ENCODE peak calls at places on chromosomes 7 and 10, in ten cellular contexts. U is NCI-H1092; Q is Calu3; L is skeletal muscle cell; H is fibroblast of mammary gland; G is sigmoid colon; S is activated T-helper 1 cell treated with anti-CD3 and anti-CD28 coated beads, Interleukin-2, amount 50 U/mL, for 16 hours; B is GM23338; E is GM13977; F is EL. X is an unnamed sample.

GRCh38 chr10:34249634-34250033 is 565.5 kb downstream of the PARD3 start:
- DNase-seq in F (no peak), L (no peak), U (peak; percentile 7), Q (no peak), B (peak; percentile 63), G (no peak), S (no peak), H (no peak), E (no peak), X (no peak)

GRCh38 chr10:15703167-15703880 is 16.4 kb downstream of the ITGA8 start:
- DNase-seq in S (no peak), F (peak; percentile 24), Q (no peak), L (peak; percentile 14), G (no peak), E (no peak), H (peak; percentile 59), B (no peak), U (no peak), X (no peak)

GRCh38 chr7:55245271-55245723 is 119.8 kb upstream of the LANCL2 start:
- DNase-seq in L (peak; percentile 29), E (no peak), S (no peak), F (peak; percentile 87), H (peak; percentile 73), Q (peak; percentile 53), B (no peak), U (no peak), G (no peak), X (no peak)

GRCh38 chr10:50152792-50153272 is 85.1 kb downstream of the WASHC2A start:
- DNase-seq in U (no peak), F (no peak), S (no peak), Q (no peak), B (peak; percentile 80), L (no peak), G (no peak), H (no peak), E (no peak), X (no peak)

GRCh38 chr7:768881-769504 is 41.9 kb upstream of the PRKAR1B start:
- DNase-seq in H (peak; percentile 80), E (no peak), U (peak; percentile 51), S (no peak), Q (no peak), L (peak; percentile 43), B (peak; percentile 77), G (peak; percentile 82), F (no peak), X (no peak)

GRCh38 chr10:17385066-17385465 is 69.3 kb downstream of the ST8SIA6 start:
- DNase-seq in U (no peak), B (no peak), Q (no peak), H (no peak), E (no peak), F (no peak), L (no peak), G (no peak), S (no peak), X (no peak)

GRCh38 chr7:30164567-30164966 is 29.8 kb downstream of the MTURN start:
- DNase-seq in F (peak; percentile 70), G (no peak), B (peak; percentile 87), S (no peak), E (peak; percentile 52), U (peak; percentile 73), H (peak; percentile 73), Q (peak; percentile 56), L (no peak), X (no peak)

GRCh38 chr10:111118758-111119157 is 41.9 kb downstream of the ADRA2A start:
- DNase-seq in E (no peak), S (no peak), U (no peak), G (no peak), Q (no peak), H (no peak), F (no peak), L (no peak), B (no peak), X (no peak)

GRCh38 chr7:109261781-109262180 is 692.1 kb downstream of the DNAJB9 start:
- DNase-seq in U (no peak), Q (no peak), E (no peak), G (no peak), S (no peak), F (no peak), H (no peak), L (no peak), B (no peak), X (no peak)

GRCh38 chr10:127337801-127338200 is 141.4 kb upstream of the INSYN2A start:
- DNase-seq in F (no peak), B (peak; percentile 17), H (no peak), S (no peak), Q (no peak), E (no peak), U (no peak), G (no peak), L (no peak), X (no peak)

GRCh38 chr7:77538186-77538907 is 1.3 kb downstream of the PTPN12 start:
- DNase-seq in B (peak; percentile 91), E (peak; percentile 50), F (peak; percentile 97), H (peak; percentile 96), S (no peak), Q (peak; percentile 71), G (peak; percentile 95), U (peak; percentile 55), L (peak; percentile 88), X (no peak)

GRCh38 chr7:50119815-50120637 is 27.0 kb upstream of the ZPBP start:
- DNase-seq in B (peak; percentile 75), F (no peak), S (peak; percentile 9), L (no peak), Q (peak; percentile 23), U (peak; percentile 2), E (peak; percentile 7), G (no peak), H (no peak), X (peak; percentile 19)

GRCh38 chr10:59900044-59900727 is 6.2 kb downstream of the CCDC6 start:
- DNase-seq in B (peak; percentile 51), S (no peak), L (no peak), U (no peak), G (no peak), H (no peak), E (no peak), F (no peak), Q (no peak), X (no peak)

GRCh38 chr7:80770675-80771081 is 132.2 kb downstream of the CD36 start:
- DNase-seq in U (no peak), S (no peak), F (no peak), Q (no peak), H (no peak), L (no peak), G (no peak), B (peak; percentile 12), E (peak; percentile 36), X (no peak)

GRCh38 chr7:44750921-44751571 is 2.4 kb downstream of the ZMIZ2 start:
- DNase-seq in L (no peak), H (no peak), U (no peak), B (no peak), E (peak; percentile 89), F (peak; percentile 24), G (no peak), S (peak; percentile 42), Q (peak; percentile 40), X (peak; percentile 92)

GRCh38 chr7:121202834-121203233 is 126.0 kb upstream of the WNT16 start:
- DNase-seq in G (no peak), U (no peak), E (no peak), Q (no peak), S (no peak), L (no peak), H (peak; percentile 23), B (no peak), F (no peak), X (no peak)

GRCh38 chr7:70725448-70725847 is 406.5 kb upstream of the GALNT17 start:
- DNase-seq in H (no peak), L (no peak), E (no peak), S (no peak), F (no peak), U (no peak), G (no peak), B (no peak), Q (no peak), X (no peak)

GRCh38 chr7:75649462-75649861 is 89.3 kb downstream of the HIP1 start:
- DNase-seq in E (no peak), U (peak; percentile 22), S (no peak), G (no peak), B (no peak), Q (no peak), F (no peak), H (no peak), L (no peak), X (no peak)

GRCh38 chr7:134220236-134220635 is 93.1 kb downstream of the LRGUK start:
- DNase-seq in F (no peak), G (no peak), Q (no peak), S (no peak), B (no peak), U (no peak), H (no peak), E (no peak), L (no peak), X (no peak)

GRCh38 chr10:120945801-120946302 is 94.7 kb downstream of the WDR11 start:
- DNase-seq in G (peak; percentile 79), Q (peak; percentile 37), L (no peak), S (no peak), U (no peak), F (no peak), B (no peak), H (no peak), E (no peak), X (no peak)

GRCh38 chr10:49144021-49144720 is 10.3 kb upstream of the FAM170B start:
- DNase-seq in Q (no peak), L (no peak), S (no peak), B (no peak), U (no peak), G (no peak), H (peak; percentile 72), F (peak; percentile 19), E (no peak), X (no peak)

GRCh38 chr7:107372298-107372697 is 97.6 kb upstream of the GPR22 start:
- DNase-seq in H (peak; percentile 57), G (no peak), L (no peak), F (peak; percentile 50), U (no peak), Q (no peak), S (no peak), E (no peak), B (no peak), X (no peak)

GRCh38 chr10:62250594-62251198 is 17.9 kb downstream of the RTKN2 start:
- DNase-seq in G (no peak), S (no peak), L (peak; percentile 49), E (no peak), U (no peak), H (peak; percentile 82), B (no peak), F (peak; percentile 75), Q (peak; percentile 48), X (no peak)

GRCh38 chr7:83355143-83355542 is 192.5 kb upstream of the PCLO start:
- DNase-seq in F (peak; percentile 4), U (no peak), H (peak; percentile 4), S (no peak), L (peak; percentile 21), E (no peak), Q (no peak), G (no peak), B (no peak), X (no peak)

GRCh38 chr7:41437257-41438196 is 265.4 kb downstream of the INHBA start:
- DNase-seq in B (no peak), F (peak; percentile 50), E (no peak), Q (peak; percentile 26), H (no peak), L (no peak), G (no peak), S (no peak), U (no peak), X (no peak)

GRCh38 chr7:55177068-55177530 is 158.3 kb downstream of the EGFR start:
- DNase-seq in G (no peak), H (no peak), L (no peak), F (no peak), B (no peak), E (no peak), U (no peak), Q (no peak), S (no peak), X (no peak)

GRCh38 chr7:27108390-27109127 is 6.1 kb upstream of the HOXA2 start:
- DNase-seq in Q (no peak), L (no peak), G (peak; percentile 89), B (peak; percentile 82), E (no peak), U (no peak), F (no peak), S (no peak), H (peak; percentile 75), X (no peak)